ENCODE peak calls at places on chromosomes 4 and X, in seven cellular contexts. One of them, this sample, is unnamed.

GRCh38 chr4:114597410-114598115 is 1.0 kb upstream of the UGT8 start:
- DNase-seq in tibial artery: no peak
- DNase-seq in stomach: peak; percentile 47
- DNase-seq in A673: no peak
- DNase-seq in tibial nerve: no peak
- DNase-seq in prostate gland: no peak
- DNase-seq in GM23248: no peak
- DNase-seq in this sample: no peak

GRCh38 chr4:61397174-61397573 is 197.0 kb downstream of the ADGRL3 start:
- DNase-seq in GM23248: no peak
- DNase-seq in tibial artery: no peak
- DNase-seq in A673: no peak
- DNase-seq in stomach: no peak
- DNase-seq in tibial nerve: no peak
- DNase-seq in prostate gland: no peak
- DNase-seq in this sample: no peak

GRCh38 chr4:98262431-98262830 is 1.2 kb downstream of the RAP1GDS1 start:
- DNase-seq in GM23248: peak; percentile 30
- DNase-seq in tibial nerve: no peak
- DNase-seq in prostate gland: no peak
- DNase-seq in tibial artery: no peak
- DNase-seq in stomach: no peak
- DNase-seq in A673: peak; percentile 14
- DNase-seq in this sample: no peak

GRCh38 chr4:162485486-162485885 is 321.7 kb upstream of the FSTL5 start:
- DNase-seq in prostate gland: no peak
- DNase-seq in tibial artery: no peak
- DNase-seq in stomach: no peak
- DNase-seq in tibial nerve: no peak
- DNase-seq in A673: peak; percentile 71
- DNase-seq in GM23248: peak; percentile 40
- DNase-seq in this sample: no peak

GRCh38 chr4:107243141-107243779 is 207.1 kb upstream of the DKK2 start:
- DNase-seq in GM23248: peak; percentile 79
- DNase-seq in A673: peak; percentile 91
- DNase-seq in tibial nerve: no peak
- DNase-seq in tibial artery: no peak
- DNase-seq in prostate gland: no peak
- DNase-seq in stomach: no peak
- DNase-seq in this sample: no peak

GRCh38 chrX:37817176-37817575 is 30.2 kb downstream of the DYNLT3 start:
- DNase-seq in stomach: no peak
- DNase-seq in prostate gland: no peak
- DNase-seq in tibial artery: no peak
- DNase-seq in GM23248: no peak
- DNase-seq in tibial nerve: no peak
- DNase-seq in A673: no peak
- DNase-seq in this sample: no peak

GRCh38 chrX:108299101-108299591 is 139.1 kb downstream of the COL4A6 start:
- DNase-seq in tibial artery: no peak
- DNase-seq in prostate gland: peak; percentile 23
- DNase-seq in GM23248: peak; percentile 38
- DNase-seq in A673: no peak
- DNase-seq in tibial nerve: no peak
- DNase-seq in stomach: no peak
- DNase-seq in this sample: no peak

GRCh38 chr4:85358831-85359230 is 116.1 kb upstream of the ARHGAP24 start:
- DNase-seq in prostate gland: peak; percentile 5
- DNase-seq in A673: no peak
- DNase-seq in tibial nerve: no peak
- DNase-seq in stomach: no peak
- DNase-seq in tibial artery: no peak
- DNase-seq in GM23248: no peak
- DNase-seq in this sample: no peak

GRCh38 chrX:151505796-151506195 is 57.7 kb upstream of the PASD1 start:
- DNase-seq in A673: peak; percentile 37
- DNase-seq in GM23248: peak; percentile 54
- DNase-seq in stomach: no peak
- DNase-seq in tibial nerve: peak; percentile 9
- DNase-seq in prostate gland: no peak
- DNase-seq in tibial artery: no peak
- DNase-seq in this sample: no peak

GRCh38 chr4:151911970-151912369 is 151.2 kb upstream of the GATB start:
- DNase-seq in prostate gland: no peak
- DNase-seq in GM23248: no peak
- DNase-seq in tibial nerve: no peak
- DNase-seq in A673: no peak
- DNase-seq in stomach: no peak
- DNase-seq in tibial artery: no peak
- DNase-seq in this sample: no peak

GRCh38 chr4:6688879-6689505 is 4.7 kb upstream of the S100P start:
- DNase-seq in stomach: peak; percentile 76
- DNase-seq in prostate gland: peak; percentile 34
- DNase-seq in tibial artery: no peak
- DNase-seq in A673: peak; percentile 74
- DNase-seq in tibial nerve: peak; percentile 48
- DNase-seq in GM23248: peak; percentile 94
- DNase-seq in this sample: no peak

GRCh38 chrX:24110049-24110448 is 39.5 kb upstream of the ZFX start:
- DNase-seq in tibial artery: no peak
- DNase-seq in prostate gland: no peak
- DNase-seq in stomach: no peak
- DNase-seq in A673: no peak
- DNase-seq in tibial nerve: no peak
- DNase-seq in GM23248: no peak
- DNase-seq in this sample: no peak

GRCh38 chr4:145770124-145770523 is 90.2 kb downstream of the C4orf51 start:
- DNase-seq in tibial artery: no peak
- DNase-seq in A673: no peak
- DNase-seq in stomach: no peak
- DNase-seq in GM23248: no peak
- DNase-seq in tibial nerve: no peak
- DNase-seq in prostate gland: no peak
- DNase-seq in this sample: no peak

GRCh38 chr4:184287697-184288255 is 70.1 kb upstream of the ENPP6 start:
- DNase-seq in GM23248: peak; percentile 60
- DNase-seq in tibial artery: no peak
- DNase-seq in tibial nerve: peak; percentile 25
- DNase-seq in A673: peak; percentile 55
- DNase-seq in stomach: peak; percentile 74
- DNase-seq in prostate gland: peak; percentile 94
- DNase-seq in this sample: peak; percentile 81

GRCh38 chr4:83889802-83890201 is 353.9 kb downstream of the GPAT3 start:
- DNase-seq in tibial artery: no peak
- DNase-seq in prostate gland: no peak
- DNase-seq in A673: no peak
- DNase-seq in tibial nerve: no peak
- DNase-seq in stomach: no peak
- DNase-seq in GM23248: peak; percentile 67
- DNase-seq in this sample: no peak

GRCh38 chrX:19462879-19463278 is 52.4 kb downstream of the MAP3K15 start:
- DNase-seq in tibial nerve: no peak
- DNase-seq in prostate gland: no peak
- DNase-seq in stomach: no peak
- DNase-seq in GM23248: no peak
- DNase-seq in tibial artery: no peak
- DNase-seq in A673: no peak
- DNase-seq in this sample: no peak

GRCh38 chrX:19462231-19462630 is 53.1 kb downstream of the MAP3K15 start:
- DNase-seq in GM23248: no peak
- DNase-seq in tibial artery: no peak
- DNase-seq in A673: no peak
- DNase-seq in stomach: no peak
- DNase-seq in prostate gland: no peak
- DNase-seq in tibial nerve: no peak
- DNase-seq in this sample: no peak

DNA sequence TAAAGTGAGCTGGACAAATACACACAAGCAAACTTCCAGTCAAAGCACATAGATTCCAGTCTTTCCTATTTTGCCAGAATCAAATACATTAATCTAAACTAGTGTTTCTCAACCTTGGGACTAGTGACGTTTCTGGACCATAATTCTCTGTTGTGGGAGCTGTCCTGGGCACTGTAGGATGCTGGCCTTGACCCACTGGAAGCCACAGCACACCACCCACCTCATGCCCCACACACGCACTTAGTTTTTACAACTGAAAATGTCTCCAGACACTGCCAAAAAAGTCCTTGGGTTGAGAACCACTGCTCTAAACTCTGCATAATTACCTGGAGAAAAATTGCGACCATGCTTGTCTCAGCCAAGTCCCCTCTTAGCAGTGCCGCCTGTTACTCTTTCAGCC is 57.6 kb downstream of the MAP3K15 start:
- DNase-seq in GM23248: no peak
- DNase-seq in stomach: no peak
- DNase-seq in prostate gland: no peak
- DNase-seq in tibial artery: no peak
- DNase-seq in A673: no peak
- DNase-seq in tibial nerve: no peak
- DNase-seq in this sample: no peak
- H3K36me3 ChIP-seq in GM23248: no peaks in the 10 kb centered on the region
- H3K36me3 ChIP-seq in stomach: no peaks in the 10 kb centered on the region
- H3K36me3 ChIP-seq in prostate gland: no peaks in the 10 kb centered on the region
- H3K36me3 ChIP-seq in tibial artery: no peaks in the 10 kb centered on the region
- H3K36me3 ChIP-seq in A673: no peaks in the 10 kb centered on the region
- H3K36me3 ChIP-seq in tibial nerve: no peaks in the 10 kb centered on the region
- H3K36me3 ChIP-seq in this sample: no peaks in the 10 kb centered on the region

GRCh38 chr4:168503652-168504362 is 7.0 kb downstream of the PALLD start:
- DNase-seq in A673: no peak
- DNase-seq in prostate gland: no peak
- DNase-seq in stomach: no peak
- DNase-seq in GM23248: no peak
- DNase-seq in tibial nerve: no peak
- DNase-seq in tibial artery: no peak
- DNase-seq in this sample: no peak
- H3K27ac ChIP-seq in A673: no peak overlapping the region
- H3K27ac ChIP-seq in prostate gland: no peak overlapping the region
- H3K27ac ChIP-seq in stomach: peak overlapping the region; percentile 52
- H3K27ac ChIP-seq in GM23248: no peak overlapping the region
- H3K27ac ChIP-seq in tibial nerve: no peak overlapping the region
- H3K27ac ChIP-seq in tibial artery: no peak overlapping the region
- H3K27ac ChIP-seq in this sample: peak overlapping the region; percentile 76

DNA sequence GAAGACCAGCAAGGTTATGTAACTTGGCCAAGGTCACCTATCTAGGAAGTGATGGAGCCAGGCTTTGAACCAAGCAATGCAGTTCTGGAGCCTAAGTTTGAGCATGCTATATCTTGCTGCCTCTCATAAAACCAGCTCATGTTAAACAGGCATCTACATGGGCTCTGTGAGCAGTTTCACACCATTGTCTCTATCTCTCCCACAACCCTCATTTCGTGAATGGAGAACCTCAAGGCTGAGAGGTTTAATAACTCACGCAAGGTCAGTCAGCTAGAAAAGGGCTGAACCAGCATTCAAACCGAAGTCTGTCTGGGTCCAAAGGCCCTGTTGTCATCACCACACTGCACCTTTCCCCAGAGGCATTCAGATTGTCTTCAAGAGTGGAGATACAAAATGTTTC is 369.2 kb downstream of the MID1IP1 start:
- DNase-seq in A673: no peak
- DNase-seq in GM23248: no peak
- DNase-seq in tibial artery: no peak
- DNase-seq in tibial nerve: no peak
- DNase-seq in prostate gland: no peak
- DNase-seq in stomach: no peak
- DNase-seq in this sample: no peak
- H3K4me1 ChIP-seq in A673: no peaks in the 10 kb centered on the region
- H3K4me1 ChIP-seq in GM23248: no peaks in the 10 kb centered on the region
- H3K4me1 ChIP-seq in tibial artery: no peaks in the 10 kb centered on the region
- H3K4me1 ChIP-seq in tibial nerve: peaks cover 3% of the 10 kb centered on the region
- H3K4me1 ChIP-seq in prostate gland: no peaks in the 10 kb centered on the region
- H3K4me1 ChIP-seq in stomach: no peaks in the 10 kb centered on the region
- H3K4me1 ChIP-seq in this sample: no peaks in the 10 kb centered on the region

DNA sequence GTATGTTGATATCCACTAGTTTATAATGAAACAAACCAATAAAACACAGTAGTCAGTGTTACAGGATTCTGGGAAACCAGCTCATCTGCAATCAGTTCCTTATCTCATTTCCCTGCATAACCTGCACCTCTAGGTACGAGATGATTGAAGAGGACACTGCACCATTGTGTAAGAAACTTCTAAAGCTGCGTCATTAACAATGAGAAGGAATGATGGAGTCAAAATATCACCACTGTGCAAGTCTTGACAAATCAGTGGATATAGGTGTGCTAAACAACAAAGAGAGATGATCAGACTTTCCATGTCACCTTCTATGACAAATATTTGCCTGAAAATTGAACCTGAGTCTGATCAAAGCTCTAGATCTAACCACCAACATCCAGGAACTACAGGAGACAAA is 40.7 kb upstream of the DHX15 start:
- DNase-seq in tibial nerve: no peak
- DNase-seq in A673: no peak
- DNase-seq in prostate gland: no peak
- DNase-seq in tibial artery: no peak
- DNase-seq in GM23248: no peak
- DNase-seq in stomach: no peak
- DNase-seq in this sample: no peak
- H3K36me3 ChIP-seq in tibial nerve: no peaks in the 10 kb centered on the region
- H3K36me3 ChIP-seq in A673: no peaks in the 10 kb centered on the region
- H3K36me3 ChIP-seq in prostate gland: no peaks in the 10 kb centered on the region
- H3K36me3 ChIP-seq in tibial artery: no peaks in the 10 kb centered on the region
- H3K36me3 ChIP-seq in GM23248: no peaks in the 10 kb centered on the region
- H3K36me3 ChIP-seq in stomach: no peaks in the 10 kb centered on the region
- H3K36me3 ChIP-seq in this sample: no peaks in the 10 kb centered on the region

DNA sequence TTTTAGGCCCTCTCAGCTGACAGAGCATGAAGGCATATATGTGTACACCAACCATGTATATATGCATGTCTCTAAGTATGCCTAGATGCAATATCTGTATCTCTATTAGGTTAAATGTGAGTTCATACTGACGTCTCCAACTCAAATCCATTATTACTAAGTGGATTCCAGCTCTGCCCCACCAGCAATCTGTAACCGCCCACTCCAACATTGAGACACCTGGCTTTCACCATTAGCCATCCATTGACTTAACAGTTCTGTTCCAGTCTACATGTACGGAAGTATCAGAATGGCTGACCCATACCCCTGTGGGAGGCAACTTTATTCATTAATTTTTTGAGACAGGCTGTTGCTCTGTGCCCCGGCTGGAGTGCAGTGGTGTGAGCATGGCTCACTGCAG is 15.0 kb upstream of the SH3TC1 start:
- DNase-seq in GM23248: no peak
- DNase-seq in tibial nerve: no peak
- DNase-seq in prostate gland: no peak
- DNase-seq in tibial artery: no peak
- DNase-seq in stomach: no peak
- DNase-seq in A673: no peak
- DNase-seq in this sample: no peak
- H3K27ac ChIP-seq in GM23248: no peak overlapping the region
- H3K27ac ChIP-seq in tibial nerve: peak overlapping the region; percentile 37
- H3K27ac ChIP-seq in prostate gland: no peak overlapping the region
- H3K27ac ChIP-seq in tibial artery: no peak overlapping the region
- H3K27ac ChIP-seq in stomach: peak overlapping the region; percentile 34
- H3K27ac ChIP-seq in A673: no peak overlapping the region
- H3K27ac ChIP-seq in this sample: no peak overlapping the region

DNA sequence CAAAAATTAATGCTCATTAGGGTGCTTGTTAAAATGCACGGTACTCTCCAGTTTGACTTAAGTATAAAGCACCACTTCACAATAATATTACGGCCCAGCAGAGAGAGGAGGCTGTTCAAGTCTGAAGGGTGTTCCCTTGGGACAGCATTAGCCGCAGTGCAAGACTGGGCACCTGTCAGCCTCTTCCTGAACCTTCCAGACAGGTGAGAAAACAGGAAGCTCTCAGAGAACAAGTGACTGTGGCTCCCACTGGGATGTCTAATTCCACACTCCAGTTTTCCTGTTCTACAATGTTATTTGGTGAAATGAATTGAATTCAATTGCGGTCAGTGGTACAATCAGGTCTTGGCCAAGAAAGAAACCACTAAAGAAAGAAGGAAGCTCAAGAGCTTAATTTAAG is 414.4 kb downstream of the SMARCA1 start:
- DNase-seq in stomach: no peak
- DNase-seq in tibial nerve: no peak
- DNase-seq in prostate gland: no peak
- DNase-seq in A673: no peak
- DNase-seq in tibial artery: no peak
- DNase-seq in GM23248: no peak
- DNase-seq in this sample: no peak
- H3K4me1 ChIP-seq in stomach: no peaks in the 10 kb centered on the region
- H3K4me1 ChIP-seq in tibial nerve: no peaks in the 10 kb centered on the region
- H3K4me1 ChIP-seq in prostate gland: no peaks in the 10 kb centered on the region
- H3K4me1 ChIP-seq in A673: peaks cover 5% of the 10 kb centered on the region
- H3K4me1 ChIP-seq in tibial artery: no peaks in the 10 kb centered on the region
- H3K4me1 ChIP-seq in GM23248: no peaks in the 10 kb centered on the region
- H3K4me1 ChIP-seq in this sample: no peaks in the 10 kb centered on the region

This sample was measured in lung.